ENCODE peak calls at places on chromosomes 3 and 15, in eight cellular contexts. X is tibial nerve, M is suprapubic skin, J is IMR-90, G is adrenal gland, T is body of pancreas, V is spleen, L is ovary. Z is an unnamed sample.

GRCh38 chr3:175493296-175493695 is 634.2 kb downstream of the NAALADL2 start:
- DNase-seq in X (no peak), M (no peak), J (peak; percentile 3), G (no peak), T (no peak), V (no peak), L (no peak), Z (no peak)

GRCh38 chr3:57917611-57918010 is 90.6 kb upstream of the FLNB start:
- DNase-seq in X (no peak), M (no peak), J (no peak), G (no peak), T (no peak), V (no peak), L (no peak), Z (no peak)

GRCh38 chr15:63872759-63873510 is 39.2 kb upstream of the HERC1 start:
- DNase-seq in X (no peak), M (peak; percentile 10), J (peak; percentile 53), G (no peak), T (no peak), V (no peak), L (no peak), Z (no peak)

GRCh38 chr3:98188553-98188952 is 22.1 kb downstream of the OR5H15 start:
- DNase-seq in X (no peak), M (no peak), J (no peak), G (no peak), T (no peak), V (no peak), L (no peak), Z (no peak)

GRCh38 chr15:57224664-57225063 is 151.6 kb upstream of the CGNL1 start:
- DNase-seq in X (no peak), M (no peak), J (peak; percentile 70), G (no peak), T (no peak), V (no peak), L (no peak), Z (no peak)

GRCh38 chr3:16945330-16945729 is 60.6 kb downstream of the PLCL2 start:
- DNase-seq in X (no peak), M (no peak), J (peak; percentile 15), G (no peak), T (no peak), V (no peak), L (no peak), Z (no peak)

GRCh38 chr15:47870300-47870955 is 153.1 kb downstream of the SEMA6D start:
- DNase-seq in X (no peak), M (no peak), J (no peak), G (no peak), T (no peak), V (no peak), L (no peak), Z (no peak)

GRCh38 chr15:31465083-31465955 is 138.7 kb downstream of the KLF13 start:
- DNase-seq in X (no peak), M (peak; percentile 68), J (no peak), G (no peak), T (peak; percentile 51), V (peak; percentile 60), L (no peak), Z (peak; percentile 86)

GRCh38 chr15:38308242-38308641 is 55.6 kb downstream of the SPRED1 start:
- DNase-seq in X (no peak), M (no peak), J (no peak), G (no peak), T (no peak), V (no peak), L (no peak), Z (no peak)

GRCh38 chr3:72238341-72238740 is 453.4 kb upstream of the PROK2 start:
- DNase-seq in X (no peak), M (no peak), J (no peak), G (peak; percentile 22), T (peak; percentile 9), V (no peak), L (peak; percentile 77), Z (no peak)

GRCh38 chr3:11367116-11367781 is 95.1 kb downstream of the ATG7 start:
- DNase-seq in X (peak; percentile 48), M (peak; percentile 75), J (peak; percentile 73), G (peak; percentile 46), T (peak; percentile 37), V (no peak), L (peak; percentile 61), Z (peak; percentile 88)

GRCh38 chr15:73047882-73048281 is 4.4 kb upstream of the NEO1 start:
- DNase-seq in X (no peak), M (no peak), J (no peak), G (no peak), T (no peak), V (no peak), L (no peak), Z (no peak)

GRCh38 chr15:78018445-78018844 is 59.1 kb downstream of the TBC1D2B start:
- DNase-seq in X (no peak), M (no peak), J (no peak), G (no peak), T (peak; percentile 71), V (no peak), L (no peak), Z (no peak)

DNA sequence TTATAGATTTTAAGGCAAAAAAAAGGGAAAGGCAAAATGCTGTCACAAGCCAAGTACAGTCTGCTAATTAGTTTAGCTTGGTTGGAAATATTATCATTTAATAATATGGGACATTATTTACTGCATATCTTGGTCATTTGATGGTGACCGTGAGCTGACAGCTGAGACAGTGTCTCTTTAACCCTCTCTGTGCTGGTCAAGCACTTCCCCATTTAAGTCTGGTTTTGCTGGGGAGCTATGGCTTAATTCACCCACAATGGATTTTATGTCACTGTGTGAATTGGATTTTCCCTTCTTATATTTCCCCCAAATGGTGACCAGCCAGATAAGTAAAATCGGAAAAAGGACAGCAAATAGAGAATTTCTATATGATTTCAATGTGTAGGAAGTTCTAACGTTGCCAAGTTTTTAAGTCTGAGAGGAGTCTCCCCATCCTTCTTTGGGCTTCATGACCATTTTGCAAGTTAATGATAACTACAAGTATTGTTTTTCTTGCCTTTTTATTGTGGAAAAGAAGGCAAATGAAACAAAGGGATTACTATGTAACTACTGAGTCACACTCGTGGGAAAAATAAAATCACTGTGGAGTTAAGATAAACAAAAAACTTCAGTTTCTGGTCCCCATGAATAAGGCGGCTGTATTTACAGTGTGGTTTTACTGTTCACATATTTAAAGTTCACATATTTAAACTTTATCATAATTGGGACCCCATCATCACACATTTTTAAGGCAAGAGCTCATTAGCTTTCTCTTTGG is 373.5 kb downstream of the NR2F2 start:
- DNase-seq in X (no peak), M (no peak), J (no peak), G (no peak), T (no peak), V (no peak), L (no peak), Z (no peak)
- TF ChIP-seq POLR2A in X (no peak), M (no peak), J (no peak), G (no peak), T (no peak), V (no peak), L (no peak), Z (no peak)

GRCh38 chr3:114686624-114687023 is 392.8 kb downstream of the TIGIT start:
- DNase-seq in X (no peak), M (no peak), J (no peak), G (no peak), T (no peak), V (no peak), L (no peak), Z (no peak)

GRCh38 chr3:114685053-114685630 is 391.3 kb downstream of the TIGIT start:
- DNase-seq in X (no peak), M (no peak), J (no peak), G (no peak), T (no peak), V (no peak), L (no peak), Z (no peak)

GRCh38 chr3:114690896-114691295 is 397.1 kb downstream of the TIGIT start:
- DNase-seq in X (no peak), M (no peak), J (no peak), G (no peak), T (no peak), V (no peak), L (no peak), Z (no peak)

GRCh38 chr3:114687157-114687556 is 393.3 kb downstream of the TIGIT start:
- DNase-seq in X (no peak), M (no peak), J (no peak), G (no peak), T (no peak), V (no peak), L (no peak), Z (no peak)
- TF ChIP-seq CTCF in X (no peak), M (no peak), J (no peak), G (no peak), T (no peak), V (no peak), L (no peak), Z (no peak)

GRCh38 chr15:85688703-85689102 is 106.0 kb downstream of the KLHL25 start:
- DNase-seq in X (no peak), M (no peak), J (no peak), G (no peak), T (no peak), V (no peak), L (no peak), Z (no peak)

GRCh38 chr15:85689729-85690128 is 105.0 kb downstream of the KLHL25 start:
- DNase-seq in X (peak; percentile 52), M (no peak), J (peak; percentile 72), G (peak; percentile 40), T (peak; percentile 45), V (peak; percentile 90), L (peak; percentile 29), Z (no peak)

GRCh38 chr15:85692873-85693272 is 101.9 kb downstream of the KLHL25 start:
- DNase-seq in X (no peak), M (no peak), J (no peak), G (no peak), T (no peak), V (no peak), L (no peak), Z (no peak)

GRCh38 chr15:85691350-85692240 is 103.1 kb downstream of the KLHL25 start:
- DNase-seq in X (no peak), M (no peak), J (no peak), G (no peak), T (no peak), V (peak; percentile 79), L (no peak), Z (no peak)

GRCh38 chr15:85690546-85691226 is 104.0 kb downstream of the KLHL25 start:
- DNase-seq in X (no peak), M (no peak), J (no peak), G (no peak), T (no peak), V (no peak), L (no peak), Z (no peak)
- TF ChIP-seq POLR2A in X (no peak), M (no peak), J (no peak), G (no peak), T (no peak), V (peak; percentile 20), L (no peak), Z (no peak)

DNA sequence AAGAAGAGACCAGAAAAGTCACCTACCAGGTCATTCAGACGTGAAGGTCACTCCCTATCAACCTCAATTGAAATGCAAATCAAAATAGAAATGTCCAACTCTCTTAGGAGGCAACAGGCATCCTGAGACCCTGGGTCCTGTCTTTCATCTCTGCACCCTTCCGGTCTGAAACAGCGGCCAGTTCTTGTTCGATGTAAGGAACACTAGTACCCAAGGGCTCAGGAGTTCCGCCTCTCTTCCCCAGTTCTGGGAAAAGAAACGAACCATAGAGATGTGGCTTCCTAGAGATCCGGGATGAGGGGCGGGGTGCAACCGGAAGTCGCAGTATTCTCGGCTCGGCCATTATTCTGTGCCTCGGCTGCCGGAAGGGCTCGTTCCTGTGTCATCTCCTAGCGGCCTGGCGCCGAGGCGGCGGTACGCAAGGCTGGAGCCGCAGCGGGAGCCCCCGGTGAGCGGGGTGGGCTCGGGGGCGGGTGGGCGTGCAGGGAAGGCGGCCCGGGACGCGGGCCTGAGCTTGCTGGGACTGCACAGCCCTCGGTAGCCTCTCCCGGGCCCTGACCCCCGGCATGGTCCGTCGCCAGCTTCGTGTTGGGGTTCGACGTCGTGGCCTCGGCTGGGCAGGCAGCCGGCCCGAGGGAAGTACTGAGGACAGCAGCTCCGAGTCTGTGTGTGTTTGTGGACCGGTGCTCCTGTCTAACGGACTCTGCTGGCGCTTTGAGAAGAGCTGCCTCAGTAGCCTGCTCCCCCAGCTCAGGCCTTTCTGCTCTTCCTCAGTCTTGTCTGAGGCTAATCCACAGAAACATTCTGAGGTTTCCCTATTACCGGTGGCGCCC is at the start of gene ZNF197:
- DNase-seq in X (peak; percentile 80), M (peak; percentile 88), J (peak; percentile 90), G (peak; percentile 90), T (peak; percentile 91), V (peak; percentile 91), L (peak; percentile 75), Z (peak; percentile 85)
- TF ChIP-seq CTCF in X (peak; percentile 44), M (peak; percentile 12), J (peak; percentile 4), G (no peak), T (peak; percentile 24), V (peak; percentile 17), L (no peak), Z (no peak)

Z was measured in lower leg skin.